ENCODE peak calls at places on chromosomes 11 and 22, in four cellular contexts. J is COR-L47, K is AG08395, V is NCI-H510A treated with DMSO at 0.1 percent for 48 hours. P is an unnamed sample.

GRCh38 chr22:19631899-19632670 is 82.2 kb upstream of the SEPTIN5 start:
- DNase-seq in J (peak; percentile 35), K (peak; percentile 42), V (no peak), P (no peak)

GRCh38 chr22:39612811-39613548 is 42.4 kb downstream of the CACNA1I start:
- DNase-seq in V (no peak), K (no peak), J (no peak), P (no peak)

GRCh38 chr11:79950741-79951140 is 509.9 kb upstream of the TENM4 start:
- DNase-seq in V (no peak), J (no peak), K (no peak), P (no peak)

GRCh38 chr11:85740464-85741400 is 54.7 kb upstream of the CCDC89 start:
- DNase-seq in J (no peak), K (no peak), V (no peak), P (no peak)

GRCh38 chr11:5624489-5625278 is at the start of gene TRIM34:
- DNase-seq in J (no peak), K (peak; percentile 87), V (no peak), P (no peak)

GRCh38 chr11:134119094-134119493 is 50.2 kb downstream of the JAM3 start:
- DNase-seq in J (no peak), V (no peak), K (no peak), P (no peak)

GRCh38 chr11:67651976-67652895 is 1.7 kb upstream of the ACY3 start:
- DNase-seq in K (no peak), J (no peak), V (no peak), P (no peak)

GRCh38 chr11:125797641-125798040 is 9.7 kb downstream of the PATE3 start:
- DNase-seq in K (no peak), V (no peak), J (no peak), P (no peak)

GRCh38 chr11:13826505-13827278 is 135.8 kb upstream of the SPON1 start:
- DNase-seq in J (no peak), K (peak; percentile 13), V (no peak), P (no peak)

P was measured in GOT3.